ENCODE peak calls at places on chromosome 12, in nine cellular contexts. K, J, Z, T, N, D, H, O and E are unnamed samples. For H3K27me3, the result is how much of the 10 kb centered on the place peaks cover.

GRCh38 chr12:75994069-75994740 is 37.4 kb downstream of the PHLDA1 start:
- DNase-seq in K (no peak), J (no peak), Z (no peak), T (no peak), N (no peak), D (no peak), H (no peak), O (no peak), E (no peak)

GRCh38 chr12:94973202-94973601 is 30.3 kb downstream of the NDUFA12 start:
- DNase-seq in K (no peak), J (no peak), Z (no peak), T (peak), N (no peak), D (no peak), H (no peak), O (no peak), E (no peak)

GRCh38 chr12:12892670-12893290 is 1.4 kb downstream of the GPRC5A start:
- DNase-seq in K (no peak), J (no peak), Z (no peak), T (no peak), N (no peak), D (no peak), H (no peak), O (no peak), E (no peak)

GRCh38 chr12:13165578-13166120 is 30.9 kb upstream of the EMP1 start:
- DNase-seq in K (peak), J (peak), Z (peak), T (peak), N (peak), D (peak), H (peak), O (peak), E (peak)

GRCh38 chr12:105948331-105948730 is 190.4 kb downstream of the NUAK1 start:
- DNase-seq in K (no peak), J (no peak), Z (no peak), T (peak), N (no peak), D (no peak), H (no peak), O (no peak), E (peak)

GRCh38 chr12:7145671-7146070 is 15.5 kb downstream of the CLSTN3 start:
- DNase-seq in K (no peak), J (no peak), Z (no peak), T (no peak), N (no peak), D (no peak), H (no peak), O (no peak), E (peak)

GRCh38 chr12:13727707-13728147 is 253.7 kb downstream of the GRIN2B start:
- DNase-seq in K (no peak), J (no peak), Z (no peak), T (peak), N (no peak), D (no peak), H (no peak), O (peak), E (no peak)

GRCh38 chr12:85983601-85984000 is 109.5 kb downstream of the NTS start:
- DNase-seq in K (no peak), J (no peak), Z (no peak), T (no peak), N (no peak), D (no peak), H (no peak), O (no peak), E (no peak)

DNA sequence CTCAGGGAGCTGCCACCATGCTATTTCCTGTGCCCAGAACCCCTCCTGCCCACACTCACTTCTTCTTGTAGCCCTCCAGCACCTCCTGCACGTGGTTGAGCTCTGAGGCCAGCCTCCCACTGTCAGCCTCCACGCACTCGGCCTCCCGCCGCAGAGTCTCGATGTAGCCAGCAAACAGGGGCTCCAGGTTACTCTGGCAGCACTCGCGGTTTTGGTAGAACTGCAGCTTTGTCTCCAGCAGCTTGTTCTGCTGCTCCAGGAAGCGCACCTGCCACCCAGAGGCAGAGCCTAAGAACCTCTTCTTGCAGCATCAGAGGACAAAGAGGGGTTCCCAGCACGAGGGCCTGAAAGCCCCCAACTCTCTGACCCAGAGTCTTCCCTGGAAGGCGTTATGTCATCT is 2.1 kb downstream of the KRT83 start:
- DNase-seq in K (no peak), J (no peak), Z (no peak), T (no peak), N (no peak), D (no peak), H (no peak), O (no peak), E (peak)
- TF ChIP-seq CTCF in K (no peak), J (no peak), Z (no peak), T (no peak), N (no peak), D (no peak), H (no peak), O (peak), E (no peak)

DNA sequence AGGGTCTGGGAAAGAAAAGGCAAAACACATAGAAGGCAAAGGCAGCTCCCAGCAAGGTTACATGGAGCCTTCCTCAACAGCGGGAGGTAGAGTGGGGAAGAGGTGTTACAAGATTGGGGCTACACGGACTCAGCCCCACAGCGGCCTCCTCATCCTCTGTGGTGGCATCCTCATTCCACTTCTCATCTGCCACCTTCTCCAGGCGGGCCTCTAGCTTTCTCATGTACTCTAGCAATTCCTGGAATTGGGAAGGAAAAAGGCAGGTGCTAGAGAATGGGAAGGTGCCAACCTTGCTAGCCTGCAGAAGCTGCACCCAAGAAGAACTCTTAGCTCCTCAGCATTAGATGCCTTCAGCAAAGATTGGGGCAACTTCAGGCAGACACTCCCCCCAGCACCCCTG is 13.2 kb downstream of the CALCOCO1 start:
- DNase-seq in K (no peak), J (no peak), Z (no peak), T (no peak), N (no peak), D (no peak), H (no peak), O (no peak), E (no peak)
- H3K27me3 ChIP-seq in K (under half), J (under half), Z (under half), T (under half), N (under half), D (under half), H (under half), O (under half), E (under half)

DNA sequence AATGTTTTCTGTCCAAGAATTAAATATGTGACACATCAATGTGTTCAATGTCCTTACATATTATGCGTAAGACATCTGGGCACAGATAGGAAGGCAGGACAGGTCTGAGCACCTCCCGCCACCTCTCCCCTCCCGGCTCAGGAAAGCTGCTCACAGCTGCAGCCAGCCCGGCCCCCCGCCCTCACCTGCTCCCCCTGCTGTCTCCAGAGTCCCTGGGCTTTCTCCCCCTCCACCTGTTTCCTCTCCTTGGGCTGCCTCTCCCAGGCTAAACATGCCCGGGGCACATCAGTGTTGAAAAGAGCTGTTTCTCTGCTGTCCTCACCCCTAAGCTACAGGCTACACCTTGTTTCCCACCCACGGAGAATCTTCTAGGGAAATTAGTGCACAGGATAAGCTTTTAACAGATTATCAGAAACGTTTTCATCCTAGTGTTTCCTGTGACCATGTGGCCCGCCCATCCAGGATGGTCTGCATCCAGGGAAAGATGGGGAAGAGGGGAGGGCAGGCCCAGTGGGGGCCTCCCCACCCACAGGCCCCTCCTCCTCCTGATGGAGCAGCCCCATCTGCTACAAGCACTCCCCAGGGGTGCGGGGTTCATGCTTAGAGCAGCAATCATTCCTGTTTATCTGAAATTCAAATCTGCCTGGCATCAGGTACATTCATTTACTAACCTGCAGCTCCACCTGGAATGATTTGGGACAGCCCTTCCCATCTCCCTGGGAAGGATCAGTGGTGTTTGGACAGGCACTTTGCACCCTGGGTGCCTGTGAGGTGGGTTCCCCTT is 273.8 kb upstream of the SFSWAP start:
- DNase-seq in K (no peak), J (no peak), Z (peak), T (no peak), N (no peak), D (no peak), H (no peak), O (no peak), E (no peak)
- TF ChIP-seq CTCF in K (no peak), J (no peak), Z (no peak), T (no peak), N (no peak), D (no peak), H (no peak), O (no peak), E (no peak)

DNA sequence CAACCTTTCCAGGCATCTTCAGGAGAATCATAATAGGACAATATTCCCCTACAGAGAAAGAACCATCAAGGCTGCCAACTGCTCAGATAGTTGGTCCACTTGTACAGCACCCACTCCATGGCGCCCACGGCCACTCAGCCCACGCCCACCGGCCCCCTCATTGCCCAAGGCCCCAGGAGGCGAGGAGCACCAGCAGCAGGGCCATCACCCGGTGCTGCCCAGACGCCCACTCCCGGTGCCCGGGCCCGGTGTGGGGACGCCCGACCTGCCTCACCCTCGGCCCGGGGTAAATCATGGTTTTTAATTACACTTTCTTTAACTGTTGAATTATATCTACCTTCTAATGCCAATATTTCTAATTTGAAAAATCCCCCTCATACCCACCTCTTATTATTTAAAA is 41.3 kb upstream of the ANO6 start:
- DNase-seq in K (no peak), J (no peak), Z (no peak), T (no peak), N (no peak), D (no peak), H (no peak), O (no peak), E (no peak)
- H3K27me3 ChIP-seq in K (under half), J (under half), Z (under half), T (under half), N (under half), D (under half), H (under half), O (under half), E (under half)

DNA sequence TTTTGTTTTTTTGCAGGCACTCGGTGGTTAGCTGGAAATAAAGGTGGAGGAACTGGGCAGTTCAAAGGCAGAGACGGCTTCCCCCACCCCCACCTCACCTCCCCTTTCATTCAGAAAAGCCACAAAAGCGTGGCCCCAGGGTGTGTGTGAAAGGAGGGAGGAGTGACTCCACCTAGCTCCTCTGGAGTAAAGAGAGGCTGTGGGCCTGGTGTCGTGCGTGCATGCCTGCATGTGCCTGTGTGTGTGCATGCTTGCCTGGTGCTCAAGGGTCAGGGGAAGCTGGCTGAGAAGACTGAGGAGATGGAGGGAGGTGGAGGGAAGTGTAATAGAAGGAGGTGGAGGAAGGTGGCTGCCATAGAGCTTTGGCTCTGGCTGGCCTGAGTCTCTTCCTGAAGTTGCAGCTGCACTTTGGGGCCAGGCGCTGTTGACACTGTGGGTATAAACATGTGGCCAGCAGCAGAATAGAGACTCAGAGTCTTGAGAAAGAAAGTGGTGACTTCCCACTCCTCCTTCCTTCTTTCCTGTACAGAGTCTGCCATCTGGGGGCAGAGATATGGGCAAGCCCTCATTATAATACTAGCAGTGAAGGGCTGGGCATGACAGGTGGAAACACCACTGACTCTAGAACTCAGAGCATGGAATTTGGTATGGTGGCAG is 36.9 kb upstream of the SINHCAF start:
- DNase-seq in K (no peak), J (peak), Z (peak), T (no peak), N (no peak), D (no peak), H (no peak), O (peak), E (no peak)
- TF ChIP-seq CTCF in K (no peak), J (no peak), Z (no peak), T (no peak), N (no peak), D (no peak), H (no peak), O (no peak), E (no peak)

GRCh38 chr12:41917827-41918445 is 226.7 kb downstream of the GXYLT1 start:
- DNase-seq in K (no peak), J (no peak), Z (no peak), T (peak), N (no peak), D (no peak), H (no peak), O (peak), E (no peak)

GRCh38 chr12:41919025-41919424 is 225.6 kb downstream of the GXYLT1 start:
- DNase-seq in K (no peak), J (no peak), Z (no peak), T (no peak), N (no peak), D (no peak), H (no peak), O (no peak), E (no peak)

GRCh38 chr12:41923351-41923750 is 221.3 kb downstream of the GXYLT1 start:
- DNase-seq in K (no peak), J (no peak), Z (no peak), T (no peak), N (no peak), D (no peak), H (no peak), O (no peak), E (no peak)

GRCh38 chr12:41917181-41917580 is 227.5 kb downstream of the GXYLT1 start:
- DNase-seq in K (no peak), J (no peak), Z (no peak), T (no peak), N (no peak), D (no peak), H (no peak), O (no peak), E (no peak)

GRCh38 chr12:41919526-41920305 is 225.0 kb downstream of the GXYLT1 start:
- DNase-seq in K (no peak), J (no peak), Z (no peak), T (no peak), N (no peak), D (no peak), H (no peak), O (no peak), E (no peak)
- H3K27me3 ChIP-seq in K (under half), J (under half), Z (under half), T (under half), N (under half), D (under half), H (under half), O (under half), E (under half)